ENCODE peak calls at places on chromosomes 3 and 15, in four cellular contexts. U is H9, Y is H1, S is mesendoderm. L is an unnamed sample.
A peak's percentile ranks its signal among the peaks of the same experiment; 100 is the strongest.

GRCh38 chr15:66936115-66936863 is 129.1 kb upstream of the SMAD3 start:
- DNase-seq in S (no peak), Y (no peak), U (no peak), L (no peak)

GRCh38 chr3:150096700-150097587 is 126.2 kb upstream of the PFN2 start:
- DNase-seq in U (no peak), Y (no peak), S (peak; percentile 94), L (no peak)

GRCh38 chr3:188534633-188535032 is 380.7 kb downstream of the LPP start:
- DNase-seq in Y (no peak), U (no peak), S (no peak), L (no peak)

GRCh38 chr3:186339180-186339912 is 22.7 kb downstream of the DGKG start:
- DNase-seq in Y (no peak), U (no peak), S (no peak), L (no peak)

GRCh38 chr3:193829781-193830180 is 236.8 kb downstream of the OPA1 start:
- DNase-seq in U (no peak), S (peak; percentile 52), Y (no peak), L (peak; percentile 87)

GRCh38 chr15:83092309-83092976 is 15.0 kb upstream of the TM6SF1 start:
- DNase-seq in Y (no peak), S (no peak), U (no peak), L (peak; percentile 90)

GRCh38 chr3:152298393-152299242 is 29.9 kb downstream of the MBNL1 start:
- DNase-seq in U (no peak), S (peak; percentile 31), Y (no peak), L (peak; percentile 59)

GRCh38 chr3:26293351-26293750 is 329.2 kb upstream of the LRRC3B start:
- DNase-seq in Y (no peak), S (no peak), U (no peak), L (no peak)

GRCh38 chr3:187968883-187969580 is 184.9 kb upstream of the LPP start:
- DNase-seq in Y (no peak), S (no peak), U (no peak), L (peak; percentile 89)

GRCh38 chr15:101359365-101359947 is 64.4 kb upstream of the SNRPA1 start:
- DNase-seq in Y (peak; percentile 40), S (no peak), U (no peak), L (no peak)

GRCh38 chr15:100671858-100672543 is 69.6 kb downstream of the ASB7 start:
- DNase-seq in U (peak; percentile 51), Y (no peak), S (peak; percentile 49), L (no peak)

GRCh38 chr3:16085884-16086608 is 88.4 kb upstream of the GALNT15 start:
- DNase-seq in U (no peak), Y (no peak), S (no peak), L (no peak)

GRCh38 chr15:65789105-65789504 is 3.0 kb downstream of the DENND4A start:
- DNase-seq in U (no peak), Y (no peak), S (no peak), L (no peak)

GRCh38 chr15:74978503-74978902 is 16.9 kb upstream of the SCAMP5 start:
- DNase-seq in S (no peak), U (no peak), Y (no peak), L (no peak)

GRCh38 chr3:25176999-25177398 is 251.1 kb upstream of the RARB start:
- DNase-seq in Y (no peak), S (no peak), U (no peak), L (no peak)

GRCh38 chr3:136960838-136961836 is 3.4 kb downstream of the IL20RB start:
- DNase-seq in Y (no peak), U (no peak), S (peak; percentile 63), L (peak; percentile 92)

GRCh38 chr3:136703429-136703828 is 48.7 kb downstream of the STAG1 start:
- DNase-seq in Y (no peak), U (no peak), S (no peak), L (no peak)

GRCh38 chr3:178950676-178951075 is 120.9 kb downstream of the ZMAT3 start:
- DNase-seq in S (no peak), Y (no peak), U (no peak), L (no peak)

GRCh38 chr3:46187876-46188275 is 20.2 kb downstream of the CCR1 start:
- DNase-seq in S (no peak), U (no peak), Y (no peak), L (peak; percentile 32)

GRCh38 chr3:134312873-134313838 is 61.1 kb downstream of the AMOTL2 start:
- DNase-seq in U (peak; percentile 88), S (peak; percentile 92), Y (peak; percentile 88), L (peak; percentile 76)

GRCh38 chr15:88089019-88089603 is 167.4 kb downstream of the NTRK3 start:
- DNase-seq in U (no peak), S (peak; percentile 21), Y (no peak), L (peak; percentile 86)

GRCh38 chr3:53941945-53942344 is 50.3 kb upstream of the SELENOK start:
- DNase-seq in U (no peak), Y (no peak), S (peak; percentile 19), L (peak; percentile 27)

GRCh38 chr3:165503346-165503745 is 307.2 kb upstream of the SLITRK3 start:
- DNase-seq in S (no peak), Y (no peak), U (no peak), L (no peak)

GRCh38 chr3:3927965-3928364 is 128.7 kb downstream of the LRRN1 start:
- DNase-seq in Y (no peak), U (no peak), S (no peak), L (no peak)

GRCh38 chr3:194165619-194166018 is 29.7 kb downstream of the HES1 start:
- DNase-seq in U (no peak), S (no peak), Y (no peak), L (no peak)

GRCh38 chr3:171021377-171021776 is 5.1 kb downstream of the SLC2A2 start:
- DNase-seq in S (no peak), Y (no peak), U (no peak), L (no peak)

GRCh38 chr3:55718475-55718874 is 231.4 kb upstream of the WNT5A start:
- DNase-seq in Y (no peak), S (no peak), U (no peak), L (no peak)

GRCh38 chr3:188185717-188186236 is 31.8 kb downstream of the LPP start:
- DNase-seq in S (peak; percentile 55), U (no peak), Y (no peak), L (peak; percentile 60)

GRCh38 chr3:168002786-168003368 is 92.8 kb downstream of the GOLIM4 start:
- DNase-seq in S (no peak), Y (no peak), U (no peak), L (no peak)

GRCh38 chr3:156675744-156676466 is 1.5 kb downstream of the TIPARP start:
- DNase-seq in Y (no peak), U (no peak), S (peak; percentile 19), L (peak; percentile 87)
- H3K79me2 ChIP-seq in Y (no peaks in the 10 kb centered on the region), U (no peaks in the 10 kb centered on the region), S (peaks cover 32% of the 10 kb centered on the region), L (peaks cover 12% of the 10 kb centered on the region)

GRCh38 chr15:40087095-40087805 is 21.4 kb downstream of the BMF start:
- DNase-seq in Y (no peak), U (no peak), S (peak; percentile 55), L (no peak)
- H2AK5ac ChIP-seq in Y (no peak overlapping the region), U (no peak overlapping the region), S (no peak overlapping the region), L (peak overlapping the region; percentile 49)

GRCh38 chr3:108106449-108106848 is 15.6 kb upstream of the CD47 start:
- DNase-seq in Y (no peak), U (no peak), S (no peak), L (no peak)

GRCh38 chr3:108102420-108103039 is 11.7 kb upstream of the CD47 start:
- DNase-seq in S (no peak), Y (no peak), U (no peak), L (no peak)

GRCh38 chr3:108103040-108103751 is 12.4 kb upstream of the CD47 start:
- DNase-seq in Y (no peak), S (peak; percentile 40), U (peak; percentile 56), L (no peak)

GRCh38 chr3:108106031-108106430 is 15.2 kb upstream of the CD47 start:
- DNase-seq in Y (no peak), U (no peak), S (no peak), L (peak; percentile 41)

GRCh38 chr3:108103971-108104797 is 13.4 kb upstream of the CD47 start:
- DNase-seq in U (no peak), S (no peak), Y (no peak), L (peak; percentile 51)
- H3K4ac ChIP-seq in U (no peak overlapping the region), S (no peak overlapping the region), Y (no peak overlapping the region), L (no peak overlapping the region)

GRCh38 chr3:44968447-44968858 is 7.5 kb downstream of the ZDHHC3 start:
- DNase-seq in U (no peak), Y (no peak), S (no peak), L (no peak)

GRCh38 chr3:44969170-44969569 is 6.8 kb downstream of the ZDHHC3 start:
- DNase-seq in U (no peak), Y (no peak), S (no peak), L (no peak)

GRCh38 chr3:44969779-44970178 is 6.2 kb downstream of the ZDHHC3 start:
- DNase-seq in Y (no peak), U (no peak), S (no peak), L (no peak)

GRCh38 chr3:44965165-44965564 is 10.8 kb downstream of the ZDHHC3 start:
- DNase-seq in S (no peak), Y (no peak), U (no peak), L (no peak)

DNA sequence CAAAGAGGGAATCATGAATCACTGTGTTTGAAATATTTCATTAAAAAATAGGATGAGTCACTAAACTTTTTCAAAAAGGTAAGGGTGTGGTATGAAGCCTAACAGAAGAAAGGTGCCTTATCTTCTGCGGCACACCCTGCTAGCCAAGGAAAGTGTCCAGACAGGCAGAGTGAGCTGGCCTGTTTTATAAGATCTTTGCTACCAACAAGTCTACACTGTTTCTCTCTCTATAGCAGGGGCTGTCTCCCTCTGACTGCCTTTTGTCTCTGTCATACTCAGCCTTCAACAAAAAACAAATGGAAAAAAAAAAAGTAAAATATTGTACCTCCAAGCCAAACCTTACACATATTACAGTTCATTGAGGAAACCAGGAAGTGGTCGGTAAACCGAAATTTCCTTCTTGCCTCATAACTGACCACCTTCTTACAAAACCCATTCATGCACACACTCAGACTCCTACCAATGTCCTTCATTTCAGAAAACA is 9.1 kb downstream of the ZDHHC3 start:
- DNase-seq in Y (no peak), U (no peak), S (no peak), L (peak; percentile 81)
- H3K79me2 ChIP-seq in Y (peaks cover 1% of the 10 kb centered on the region), U (peaks cover 2% of the 10 kb centered on the region), S (peaks cover 6% of the 10 kb centered on the region), L (no peaks in the 10 kb centered on the region)

GRCh38 chr15:32885711-32886110 is 167.9 kb downstream of the GREM1 start:
- DNase-seq in Y (no peak), U (no peak), S (no peak), L (no peak)

GRCh38 chr15:32887090-32887489 is 169.3 kb downstream of the GREM1 start:
- DNase-seq in S (no peak), Y (no peak), U (no peak), L (no peak)

GRCh38 chr15:32881528-32881927 is 163.7 kb downstream of the GREM1 start:
- DNase-seq in U (no peak), S (peak; percentile 67), Y (no peak), L (no peak)

GRCh38 chr15:32886441-32886840 is 168.6 kb downstream of the GREM1 start:
- DNase-seq in S (no peak), Y (no peak), U (peak; percentile 32), L (no peak)

GRCh38 chr15:32884136-32884535 is 166.3 kb downstream of the GREM1 start:
- DNase-seq in S (no peak), U (no peak), Y (no peak), L (no peak)
- H2AK5ac ChIP-seq in S (no peak overlapping the region), U (no peak overlapping the region), Y (no peak overlapping the region), L (no peak overlapping the region)

DNA sequence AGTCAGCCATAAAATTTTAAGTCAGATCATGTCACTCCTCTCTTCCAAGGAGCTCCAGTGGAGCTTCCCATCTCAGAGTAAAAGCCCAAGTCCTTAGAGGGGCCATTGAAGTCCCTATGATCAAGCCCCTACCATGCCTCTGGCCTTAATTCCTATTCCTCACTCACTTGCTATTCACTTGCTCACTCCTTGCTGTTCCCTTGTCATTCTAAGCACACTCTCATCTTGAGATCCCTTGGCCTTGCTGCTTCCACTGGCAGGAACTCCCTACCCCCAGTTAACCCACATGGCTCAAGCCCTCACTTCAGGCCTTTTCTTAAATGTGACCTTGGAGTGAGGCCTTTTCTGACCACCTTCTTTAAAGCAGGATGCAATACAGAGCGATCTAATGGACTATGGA is 12.3 kb upstream of the SECISBP2L start:
- DNase-seq in U (no peak), Y (no peak), S (no peak), L (no peak)
- H3K4ac ChIP-seq in U (no peak overlapping the region), Y (no peak overlapping the region), S (no peak overlapping the region), L (no peak overlapping the region)